ENCODE peak calls at places on chromosome 14, in eight cellular contexts. U, N, Z, J, G, T, Y and V are unnamed samples.

GRCh38 chr14:82502043-82502442 is 968.4 kb upstream of the SEL1L start:
- DNase-seq in U (no peak), N (no peak), Z (no peak), J (no peak), G (no peak), T (no peak), Y (no peak), V (no peak)

GRCh38 chr14:105840266-105841021 is 314.1 kb downstream of the TMEM121 start:
- DNase-seq in U (no peak), N (no peak), Z (no peak), J (no peak), G (no peak), T (no peak), Y (peak; percentile 8), V (no peak)

GRCh38 chr14:88639221-88639620 is 76.4 kb downstream of the ZC3H14 start:
- DNase-seq in U (no peak), N (no peak), Z (no peak), J (no peak), G (no peak), T (no peak), Y (no peak), V (no peak)

GRCh38 chr14:69300601-69301221 is 40.8 kb downstream of the GALNT16 start:
- DNase-seq in U (no peak), N (no peak), Z (no peak), J (no peak), G (no peak), T (no peak), Y (no peak), V (no peak)

GRCh38 chr14:105978618-105979295 is 452.4 kb downstream of the TMEM121 start:
- DNase-seq in U (no peak), N (no peak), Z (no peak), J (no peak), G (no peak), T (no peak), Y (no peak), V (no peak)

GRCh38 chr14:69049675-69050074 is 70.6 kb upstream of the ACTN1 start:
- DNase-seq in U (peak; percentile 29), N (no peak), Z (peak; percentile 56), J (no peak), G (no peak), T (no peak), Y (no peak), V (no peak)

GRCh38 chr14:20998674-20999366 is at the start of gene SLC39A2:
- DNase-seq in U (no peak), N (no peak), Z (no peak), J (peak; percentile 90), G (no peak), T (no peak), Y (no peak), V (no peak)

GRCh38 chr14:57314690-57315089 is 45.9 kb downstream of the AP5M1 start:
- DNase-seq in U (no peak), N (no peak), Z (no peak), J (no peak), G (no peak), T (no peak), Y (no peak), V (no peak)

GRCh38 chr14:73633115-73633514 is 11.7 kb upstream of the DNAL1 start:
- DNase-seq in U (no peak), N (no peak), Z (no peak), J (no peak), G (no peak), T (no peak), Y (no peak), V (no peak)

GRCh38 chr14:55781046-55781445 is 201.0 kb downstream of the KTN1 start:
- DNase-seq in U (no peak), N (no peak), Z (no peak), J (no peak), G (no peak), T (no peak), Y (no peak), V (no peak)

GRCh38 chr14:39417014-39417413 is 15.2 kb downstream of the FBXO33 start:
- DNase-seq in U (peak; percentile 60), N (no peak), Z (no peak), J (peak; percentile 61), G (no peak), T (no peak), Y (no peak), V (no peak)

GRCh38 chr14:97031530-97031929 is 234.3 kb downstream of the VRK1 start:
- DNase-seq in U (no peak), N (no peak), Z (no peak), J (no peak), G (no peak), T (no peak), Y (no peak), V (no peak)

GRCh38 chr14:32545109-32545857 is 216.2 kb downstream of the AKAP6 start:
- DNase-seq in U (no peak), N (no peak), Z (no peak), J (no peak), G (no peak), T (no peak), Y (no peak), V (no peak)

GRCh38 chr14:103699261-103699661 is 16.0 kb downstream of the XRCC3 start:
- DNase-seq in U (no peak), N (no peak), Z (no peak), J (no peak), G (no peak), T (no peak), Y (no peak), V (no peak)

GRCh38 chr14:73599494-73599893 is 7.8 kb downstream of the ACOT4 start:
- DNase-seq in U (no peak), N (peak; percentile 93), Z (no peak), J (no peak), G (no peak), T (no peak), Y (no peak), V (no peak)

GRCh38 chr14:24734917-24735500 is 101.0 kb upstream of the GZMB start:
- DNase-seq in U (peak; percentile 86), N (peak; percentile 81), Z (peak; percentile 64), J (peak; percentile 82), G (peak; percentile 82), T (no peak), Y (peak; percentile 14), V (no peak)

GRCh38 chr14:52117433-52117832 is 48.6 kb upstream of the NID2 start:
- DNase-seq in U (no peak), N (no peak), Z (no peak), J (no peak), G (no peak), T (no peak), Y (no peak), V (no peak)

GRCh38 chr14:72715215-72715909 is 178.5 kb downstream of the DPF3 start:
- DNase-seq in U (no peak), N (no peak), Z (peak; percentile 78), J (no peak), G (peak; percentile 86), T (peak; percentile 36), Y (no peak), V (no peak)

GRCh38 chr14:38079886-38080285 is 127.8 kb upstream of the SSTR1 start:
- DNase-seq in U (no peak), N (no peak), Z (no peak), J (no peak), G (no peak), T (no peak), Y (no peak), V (no peak)

GRCh38 chr14:70792939-70793338 is 16.4 kb downstream of the MAP3K9 start:
- DNase-seq in U (no peak), N (no peak), Z (no peak), J (no peak), G (no peak), T (no peak), Y (no peak), V (no peak)

GRCh38 chr14:91316761-91317160 is 72.3 kb upstream of the GPR68 start:
- DNase-seq in U (no peak), N (no peak), Z (no peak), J (no peak), G (no peak), T (no peak), Y (no peak), V (no peak)
- H3K4me1 ChIP-seq in U (no peaks in the 10 kb centered on the region), N (peaks cover 7% of the 10 kb centered on the region), Z (peaks cover 14% of the 10 kb centered on the region), J (no peaks in the 10 kb centered on the region), G (no peaks in the 10 kb centered on the region), T (no peaks in the 10 kb centered on the region), Y (peaks cover 69% of the 10 kb centered on the region), V (peaks cover 53% of the 10 kb centered on the region)

DNA sequence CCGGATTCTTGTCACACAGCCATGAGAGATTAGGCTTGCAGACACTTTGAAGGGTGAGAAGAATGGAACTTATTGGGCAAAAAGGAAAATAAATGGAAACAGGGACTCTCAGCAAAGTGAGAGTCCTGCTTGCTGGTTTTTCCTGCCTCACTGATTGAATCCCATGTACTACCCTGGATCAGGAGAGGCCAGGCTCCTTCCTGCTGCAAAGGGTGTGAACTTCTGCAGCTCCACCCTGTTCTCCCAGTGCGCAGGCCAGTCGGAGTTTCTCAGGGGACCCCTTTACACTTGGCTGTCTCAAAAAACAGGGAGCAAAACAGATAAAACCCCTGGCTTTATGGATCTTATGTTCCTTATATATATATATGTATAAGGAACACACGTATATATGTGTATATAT is 77.0 kb upstream of the FUT8 start:
- DNase-seq in U (no peak), N (peak; percentile 83), Z (no peak), J (no peak), G (no peak), T (no peak), Y (no peak), V (no peak)
- H3K4me1 ChIP-seq in U (peaks cover 17% of the 10 kb centered on the region), N (peaks cover 17% of the 10 kb centered on the region), Z (peaks cover 25% of the 10 kb centered on the region), J (peaks cover 11% of the 10 kb centered on the region), G (peaks cover 19% of the 10 kb centered on the region), T (no peaks in the 10 kb centered on the region), Y (peaks cover 22% of the 10 kb centered on the region), V (no peaks in the 10 kb centered on the region)

DNA sequence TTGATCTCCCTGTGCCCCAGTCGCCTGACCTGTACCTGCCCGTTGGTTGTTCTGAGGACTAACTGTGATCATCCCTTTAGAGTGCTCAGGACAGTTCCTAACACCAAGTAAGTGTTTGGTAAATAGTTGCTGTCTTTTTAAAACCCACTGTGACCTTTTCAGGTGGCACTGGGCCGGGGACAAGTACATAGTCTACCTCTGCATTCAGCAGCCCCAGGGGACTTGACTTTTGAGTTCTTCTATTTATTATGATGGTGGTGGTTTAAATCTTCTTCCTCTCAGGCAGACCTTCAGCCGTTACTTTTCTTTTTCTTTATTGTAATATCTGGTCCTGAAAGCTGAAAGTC is 38.8 kb downstream of the EVL start:
- DNase-seq in U (no peak), N (no peak), Z (no peak), J (no peak), G (no peak), T (no peak), Y (no peak), V (no peak)
- H3K4me1 ChIP-seq in U (no peaks in the 10 kb centered on the region), N (no peaks in the 10 kb centered on the region), Z (peaks cover 33% of the 10 kb centered on the region), J (no peaks in the 10 kb centered on the region), G (no peaks in the 10 kb centered on the region), T (peaks cover 21% of the 10 kb centered on the region), Y (peaks cover 100% of the 10 kb centered on the region), V (peaks cover 90% of the 10 kb centered on the region)

GRCh38 chr14:74979442-74980397 is 23.0 kb upstream of the EIF2B2 start:
- DNase-seq in U (no peak), N (no peak), Z (no peak), J (peak; percentile 92), G (no peak), T (no peak), Y (no peak), V (no peak)
- H3K4me1 ChIP-seq in U (peaks cover 28% of the 10 kb centered on the region), N (no peaks in the 10 kb centered on the region), Z (no peaks in the 10 kb centered on the region), J (peaks cover 25% of the 10 kb centered on the region), G (peaks cover 13% of the 10 kb centered on the region), T (peaks cover 25% of the 10 kb centered on the region), Y (no peaks in the 10 kb centered on the region), V (no peaks in the 10 kb centered on the region)

GRCh38 chr14:93099643-93100042 is 16.1 kb downstream of the ITPK1 start:
- DNase-seq in U (no peak), N (no peak), Z (no peak), J (no peak), G (no peak), T (no peak), Y (no peak), V (no peak)
- H3K4me1 ChIP-seq in U (peaks cover 38% of the 10 kb centered on the region), N (peaks cover 8% of the 10 kb centered on the region), Z (peaks cover 16% of the 10 kb centered on the region), J (peaks cover 3% of the 10 kb centered on the region), G (no peaks in the 10 kb centered on the region), T (no peaks in the 10 kb centered on the region), Y (peaks cover 32% of the 10 kb centered on the region), V (peaks cover 12% of the 10 kb centered on the region)